ENCODE peak calls at places on chromosome 20, in eight cellular contexts. S is astrocyte, Q is prostate gland, Z is GM12878, N is pancreas, B is thoracic aorta, T is ascending aorta, F is MM.1S. L is an unnamed sample. For H3K27me3, the result is how much of the 10 kb centered on the place peaks cover.

GRCh38 chr20:44074252-44075151 is 112.5 kb downstream of the JPH2 start:
- DNase-seq in S (peak), Q (no peak), Z (no peak), N (no peak), B (no peak), T (peak), F (no peak), L (no peak)

GRCh38 chr20:8557711-8558110 is 425.6 kb downstream of the PLCB1 start:
- DNase-seq in S (peak), Q (no peak), Z (no peak), N (no peak), B (no peak), T (no peak), F (no peak), L (no peak)

GRCh38 chr20:57514273-57514751 is 10.6 kb downstream of the CTCFL start:
- DNase-seq in S (peak), Q (peak), Z (no peak), N (peak), B (no peak), T (peak), F (peak), L (no peak)

GRCh38 chr20:11895832-11896484 is 21.7 kb upstream of the BTBD3 start:
- DNase-seq in S (peak), Q (no peak), Z (no peak), N (no peak), B (no peak), T (no peak), F (no peak), L (no peak)

GRCh38 chr20:51486197-51487005 is 56.1 kb downstream of the NFATC2 start:
- DNase-seq in S (peak), Q (no peak), Z (no peak), N (no peak), B (no peak), T (no peak), F (no peak), L (no peak)

GRCh38 chr20:36885355-36885754 is 9.4 kb downstream of the TLDC2 start:
- DNase-seq in S (no peak), Q (no peak), Z (no peak), N (no peak), B (no peak), T (no peak), F (no peak), L (no peak)

GRCh38 chr20:6632187-6632586 is 135.3 kb upstream of the BMP2 start:
- DNase-seq in S (peak), Q (no peak), Z (no peak), N (no peak), B (no peak), T (no peak), F (peak), L (no peak)

GRCh38 chr20:34030453-34030852 is 36.7 kb downstream of the RALY start:
- DNase-seq in S (no peak), Q (no peak), Z (no peak), N (no peak), B (no peak), T (no peak), F (no peak), L (no peak)

GRCh38 chr20:29079769-29080690 is 2177.4 kb upstream of the DEFB115 start:
- DNase-seq in S (no peak), Q (peak), Z (no peak), N (peak), B (no peak), T (no peak), F (peak), L (no peak)

GRCh38 chr20:55693646-55694045 is 311.7 kb downstream of the CBLN4 start:
- DNase-seq in S (no peak), Q (no peak), Z (no peak), N (no peak), B (no peak), T (no peak), F (no peak), L (no peak)

GRCh38 chr20:59676126-59676876 is 72.0 kb downstream of the PHACTR3 start:
- DNase-seq in S (no peak), Q (no peak), Z (no peak), N (no peak), B (no peak), T (no peak), F (no peak), L (no peak)

GRCh38 chr20:54984104-54984448 is 508.7 kb downstream of the DOK5 start:
- DNase-seq in S (no peak), Q (no peak), Z (no peak), N (no peak), B (no peak), T (no peak), F (no peak), L (no peak)

GRCh38 chr20:53853451-53853713 is 217.0 kb downstream of the BCAS1 start:
- DNase-seq in S (no peak), Q (no peak), Z (no peak), N (no peak), B (no peak), T (no peak), F (no peak), L (no peak)

GRCh38 chr20:24185801-24186200 is 197.2 kb upstream of the GGTLC1 start:
- DNase-seq in S (no peak), Q (no peak), Z (no peak), N (no peak), B (no peak), T (no peak), F (no peak), L (no peak)

GRCh38 chr20:45312241-45312640 is 4.1 kb upstream of the MATN4 start:
- DNase-seq in S (no peak), Q (no peak), Z (no peak), N (no peak), B (no peak), T (no peak), F (no peak), L (no peak)

GRCh38 chr20:24363031-24363430 is 106.4 kb upstream of the SYNDIG1 start:
- DNase-seq in S (no peak), Q (no peak), Z (no peak), N (no peak), B (no peak), T (no peak), F (no peak), L (no peak)

GRCh38 chr20:9407805-9408421 is 106.5 kb upstream of the LAMP5 start:
- DNase-seq in S (peak), Q (peak), Z (peak), N (peak), B (peak), T (peak), F (peak), L (no peak)

GRCh38 chr20:52683761-52684160 is 288.4 kb upstream of the TSHZ2 start:
- DNase-seq in S (no peak), Q (no peak), Z (no peak), N (no peak), B (no peak), T (no peak), F (no peak), L (no peak)

GRCh38 chr20:10171864-10172751 is 46.5 kb upstream of the SNAP25 start:
- DNase-seq in S (peak), Q (peak), Z (no peak), N (peak), B (peak), T (peak), F (no peak), L (no peak)

GRCh38 chr20:53764416-53764800 is 170.8 kb upstream of the ZNF217 start:
- DNase-seq in S (no peak), Q (no peak), Z (no peak), N (no peak), B (no peak), T (no peak), F (no peak), L (no peak)

GRCh38 chr20:44448753-44449546 is 26.7 kb upstream of the TTPAL start:
- DNase-seq in S (no peak), Q (no peak), Z (peak), N (no peak), B (no peak), T (no peak), F (peak), L (no peak)

GRCh38 chr20:4605166-4605565 is 116.5 kb upstream of the PRND start:
- DNase-seq in S (peak), Q (no peak), Z (no peak), N (no peak), B (no peak), T (no peak), F (no peak), L (no peak)
- H3K27ac ChIP-seq in S (no peak), Q (no peak), Z (no peak), N (no peak), B (no peak), T (no peak), F (no peak), L (no peak)

DNA sequence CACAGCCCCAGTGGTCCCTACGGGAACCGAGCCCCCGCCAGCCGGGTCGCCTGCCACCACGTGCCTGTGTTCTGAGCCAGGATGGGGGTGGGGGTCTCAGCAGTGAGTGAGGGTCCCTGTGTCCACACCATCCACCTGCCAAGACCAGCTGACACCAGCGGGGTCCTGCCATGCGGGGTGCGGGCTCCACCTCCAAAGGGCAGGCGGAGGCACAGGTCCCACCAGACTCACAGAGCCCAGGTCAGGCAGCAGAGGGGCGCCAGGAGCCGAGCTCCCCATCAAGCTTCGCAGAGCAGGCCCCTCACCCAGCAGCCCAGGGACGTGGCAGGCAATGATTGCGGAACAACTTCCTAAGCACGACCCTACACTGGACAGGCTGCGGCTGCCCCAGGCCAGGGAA is 50.5 kb downstream of the KCNQ2 start:
- DNase-seq in S (no peak), Q (no peak), Z (no peak), N (no peak), B (no peak), T (no peak), F (no peak), L (no peak)
- H3K27me3 ChIP-seq in S (under half), Q (under half), Z (under half), N (under half), B (under half), T (under half), F (half or more), L (half or more)

DNA sequence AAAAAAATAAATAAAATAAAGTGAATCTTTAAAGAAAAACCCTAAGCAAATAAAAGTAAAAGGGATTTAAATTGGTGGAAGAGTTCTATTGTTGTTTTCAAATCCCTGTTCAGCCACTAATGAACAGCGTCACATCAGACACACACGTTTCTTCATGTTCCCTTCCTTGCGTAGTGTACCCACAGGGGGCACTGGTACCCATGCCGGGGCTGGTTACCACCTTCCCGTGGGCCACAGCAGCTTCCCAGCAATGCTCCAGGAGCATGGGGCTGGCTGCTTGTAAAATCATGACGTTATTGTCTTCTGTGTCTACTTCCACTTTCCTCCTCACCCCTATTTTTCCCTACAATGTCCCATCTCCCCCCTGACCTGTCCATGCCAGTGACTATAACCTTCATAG is 988.7 kb downstream of the KIF16B start:
- DNase-seq in S (no peak), Q (no peak), Z (no peak), N (no peak), B (no peak), T (no peak), F (no peak), L (no peak)
- TF ChIP-seq CTCF in S (no peak), Q (no peak), Z (no peak), N (no peak), B (no peak), T (no peak), F (no peak), L (no peak)

GRCh38 chr20:26276811-26277210 is 580.2 kb upstream of the ZNF337 start:
- DNase-seq in S (peak), Q (no peak), Z (no peak), N (no peak), B (no peak), T (no peak), F (no peak), L (no peak)
- H3K27ac ChIP-seq in S (no peak), Q (no peak), Z (no peak), N (no peak), B (no peak), T (no peak), F (no peak), L (no peak)

DNA sequence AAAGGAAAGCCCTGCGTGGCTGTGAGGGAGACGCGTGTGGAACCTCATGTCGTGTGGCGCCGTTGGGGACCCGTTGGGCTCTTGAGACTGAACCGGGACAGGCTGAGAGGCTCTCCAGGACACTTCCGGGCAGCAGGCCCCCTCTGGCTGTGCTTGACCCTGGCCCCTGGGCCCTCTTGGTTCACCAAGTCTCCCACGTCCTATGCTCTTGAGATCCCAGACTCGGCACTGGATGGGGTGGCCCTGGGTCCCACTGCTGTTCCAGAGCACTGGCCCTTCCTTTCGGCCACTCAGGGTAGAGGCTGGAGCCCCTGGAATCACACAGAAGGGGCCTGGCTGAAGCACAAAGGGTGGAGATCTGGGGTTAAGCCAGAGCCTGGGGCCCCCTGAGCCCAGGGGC is 30.4 kb downstream of the NTSR1 start:
- DNase-seq in S (no peak), Q (no peak), Z (no peak), N (no peak), B (no peak), T (no peak), F (no peak), L (no peak)
- H3K27me3 ChIP-seq in S (under half), Q (under half), Z (under half), N (under half), B (under half), T (under half), F (half or more), L (under half)

DNA sequence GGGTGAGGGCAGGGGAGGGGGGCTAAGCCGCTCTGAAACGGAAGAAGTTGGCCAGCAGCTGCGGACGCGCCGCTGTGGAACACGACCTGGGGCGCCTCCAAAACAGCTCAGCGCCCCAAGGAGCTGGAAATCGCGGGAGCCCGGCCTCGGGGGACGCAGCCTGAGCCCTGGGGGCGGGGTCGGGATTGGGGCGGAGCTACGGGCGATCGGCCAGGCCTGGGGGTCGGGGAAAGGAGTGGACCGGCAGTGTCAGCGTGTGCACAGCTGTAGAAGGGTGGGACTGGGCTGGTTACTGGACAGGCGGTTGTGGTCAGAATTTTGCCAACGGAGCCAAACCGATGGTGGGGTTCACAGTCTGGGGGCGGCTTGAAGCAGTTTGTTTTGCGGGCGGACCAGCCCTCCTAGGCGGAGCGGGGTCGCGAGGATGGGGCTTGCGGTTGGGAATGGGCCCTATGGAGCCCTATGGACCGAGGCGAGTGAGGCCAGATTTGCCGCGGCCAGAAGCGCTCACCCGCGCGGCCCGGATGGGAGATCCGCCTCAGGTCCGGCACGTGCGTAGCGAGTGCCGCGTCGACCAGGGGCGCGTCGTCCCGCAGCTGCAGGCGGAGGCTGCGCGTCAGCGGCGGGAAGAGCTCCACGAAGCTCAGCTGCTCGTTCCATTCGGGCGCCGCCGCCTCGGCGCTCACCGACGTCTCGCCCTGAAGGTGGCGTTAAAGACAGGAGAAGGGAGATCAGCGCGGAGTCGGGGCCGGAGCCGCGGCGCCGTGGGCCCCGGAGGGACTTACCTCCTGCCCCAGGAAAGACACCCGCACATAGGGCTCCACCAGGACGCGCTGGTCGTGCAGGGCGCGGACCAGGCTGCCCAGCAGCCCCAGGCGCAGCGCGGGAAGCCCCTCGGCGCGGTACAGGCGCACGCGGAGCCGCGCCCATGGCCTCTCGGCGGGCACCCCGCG is 14.3 kb upstream of the SPAG4 start:
- DNase-seq in S (peak), Q (peak), Z (no peak), N (peak), B (no peak), T (peak), F (peak), L (no peak)
- TF ChIP-seq CTCF in S (no peak), Q (peak), Z (peak), N (peak), B (peak), T (peak), F (peak), L (peak)

GRCh38 chr20:46710149-46710913 is 882 bp downstream of the SLC2A10 start:
- DNase-seq in S (no peak), Q (no peak), Z (no peak), N (no peak), B (no peak), T (no peak), F (no peak), L (no peak)
- H3K27ac ChIP-seq in S (peak), Q (peak), Z (no peak), N (peak), B (peak), T (peak), F (no peak), L (peak)

GRCh38 chr20:14494355-14494754 is 156.9 kb upstream of the FLRT3 start:
- DNase-seq in S (no peak), Q (no peak), Z (no peak), N (no peak), B (no peak), T (no peak), F (no peak), L (no peak)
- H3K27me3 ChIP-seq in S (under half), Q (under half), Z (under half), N (under half), B (under half), T (under half), F (under half), L (under half)

GRCh38 chr20:2093883-2094282 is 7.7 kb upstream of the STK35 start:
- DNase-seq in S (no peak), Q (no peak), Z (no peak), N (no peak), B (no peak), T (no peak), F (no peak), L (no peak)
- TF ChIP-seq CTCF in S (no peak), Q (no peak), Z (no peak), N (no peak), B (no peak), T (no peak), F (no peak), L (no peak)

GRCh38 chr20:49819702-49820101 is 7.1 kb downstream of the SLC9A8 start:
- DNase-seq in S (no peak), Q (no peak), Z (no peak), N (no peak), B (no peak), T (no peak), F (no peak), L (no peak)

GRCh38 chr20:49821381-49821780 is 8.8 kb downstream of the SLC9A8 start:
- DNase-seq in S (no peak), Q (no peak), Z (no peak), N (no peak), B (no peak), T (no peak), F (no peak), L (no peak)

GRCh38 chr20:49823152-49823847 is 10.7 kb downstream of the SLC9A8 start:
- DNase-seq in S (no peak), Q (no peak), Z (peak), N (no peak), B (no peak), T (no peak), F (peak), L (no peak)

GRCh38 chr20:49821850-49822249 is 9.2 kb downstream of the SLC9A8 start:
- DNase-seq in S (peak), Q (no peak), Z (no peak), N (no peak), B (peak), T (no peak), F (no peak), L (no peak)

GRCh38 chr20:49818810-49819209 is 6.2 kb downstream of the SLC9A8 start:
- DNase-seq in S (no peak), Q (no peak), Z (no peak), N (no peak), B (no peak), T (no peak), F (no peak), L (no peak)
- H3K27ac ChIP-seq in S (no peak), Q (no peak), Z (no peak), N (no peak), B (no peak), T (no peak), F (no peak), L (peak)